ENCODE peak calls at places on chromosomes 5 and 9, in six cellular contexts. H is HL-60; L is cardiac muscle cell; C is CD8-positive, alpha-beta T cell; E is RWPE2; R is SK-N-SH. M is an unnamed sample.

GRCh38 chr9:27413507-27414214 is 110.4 kb upstream of the IFNK start:
- DNase-seq in C (no peak), H (no peak), L (peak; percentile 21), E (no peak), R (no peak), M (no peak)

GRCh38 chr9:111599092-111599947 is at the start of gene PTGR1:
- DNase-seq in C (no peak), R (peak; percentile 82), E (peak; percentile 84), L (peak; percentile 96), H (peak; percentile 73), M (no peak)

GRCh38 chr5:96931605-96932004 is 4.3 kb upstream of the LNPEP start:
- DNase-seq in H (peak; percentile 12), L (no peak), E (no peak), R (no peak), C (no peak), M (no peak)

GRCh38 chr9:124448019-124448418 is 2.2 kb upstream of the ADGRD2 start:
- DNase-seq in E (no peak), L (no peak), R (no peak), C (no peak), H (no peak), M (no peak)

GRCh38 chr9:123471843-123472570 is 116.0 kb downstream of the CRB2 start:
- DNase-seq in L (no peak), R (no peak), E (no peak), H (no peak), C (no peak), M (no peak)

GRCh38 chr9:18688581-18688980 is 214.6 kb downstream of the ADAMTSL1 start:
- DNase-seq in H (no peak), L (no peak), R (no peak), C (no peak), E (no peak), M (no peak)

GRCh38 chr9:137021979-137022619 is 5.9 kb downstream of the ABCA2 start:
- DNase-seq in H (peak; percentile 65), R (peak; percentile 90), L (peak; percentile 47), E (peak; percentile 97), C (peak; percentile 44), M (peak; percentile 82)

GRCh38 chr5:126509339-126509738 is 85.7 kb downstream of the ALDH7A1 start:
- DNase-seq in L (peak; percentile 54), C (no peak), H (no peak), R (no peak), E (no peak), M (no peak)

GRCh38 chr5:68114641-68115040 is 100.9 kb upstream of the PIK3R1 start:
- DNase-seq in L (peak; percentile 91), C (no peak), R (no peak), E (no peak), H (no peak), M (no peak)

GRCh38 chr5:147177125-147177840 is 57.5 kb upstream of the STK32A start:
- DNase-seq in R (no peak), E (no peak), L (peak; percentile 82), C (no peak), H (no peak), M (no peak)

GRCh38 chr5:53298841-53299240 is 181.6 kb upstream of the FST start:
- DNase-seq in L (no peak), E (no peak), H (no peak), R (no peak), C (no peak), M (no peak)

GRCh38 chr5:169287529-169287928 is 13.4 kb downstream of the SLIT3 start:
- DNase-seq in L (peak; percentile 24), R (no peak), E (no peak), H (no peak), C (no peak), M (no peak)

GRCh38 chr9:100473271-100474081 is 527 bp downstream of the TMEFF1 start:
- DNase-seq in H (peak; percentile 4), L (peak; percentile 41), R (peak; percentile 81), E (peak; percentile 61), C (peak; percentile 5), M (peak; percentile 26)

GRCh38 chr5:41876678-41877077 is 6.5 kb upstream of the OXCT1 start:
- DNase-seq in E (no peak), R (no peak), C (no peak), L (no peak), H (no peak), M (no peak)

GRCh38 chr9:114037249-114037648 is 40.9 kb downstream of the AMBP start:
- DNase-seq in E (no peak), C (no peak), H (no peak), L (no peak), R (no peak), M (no peak)

GRCh38 chr9:114034663-114035062 is 43.4 kb downstream of the AMBP start:
- DNase-seq in R (no peak), H (no peak), L (no peak), C (no peak), E (no peak), M (no peak)

GRCh38 chr9:114034176-114034575 is 43.9 kb downstream of the AMBP start:
- DNase-seq in C (no peak), L (no peak), R (no peak), E (no peak), H (no peak), M (no peak)

GRCh38 chr9:114035221-114035844 is 42.8 kb downstream of the AMBP start:
- DNase-seq in E (no peak), R (no peak), C (no peak), H (no peak), L (no peak), M (no peak)

DNA sequence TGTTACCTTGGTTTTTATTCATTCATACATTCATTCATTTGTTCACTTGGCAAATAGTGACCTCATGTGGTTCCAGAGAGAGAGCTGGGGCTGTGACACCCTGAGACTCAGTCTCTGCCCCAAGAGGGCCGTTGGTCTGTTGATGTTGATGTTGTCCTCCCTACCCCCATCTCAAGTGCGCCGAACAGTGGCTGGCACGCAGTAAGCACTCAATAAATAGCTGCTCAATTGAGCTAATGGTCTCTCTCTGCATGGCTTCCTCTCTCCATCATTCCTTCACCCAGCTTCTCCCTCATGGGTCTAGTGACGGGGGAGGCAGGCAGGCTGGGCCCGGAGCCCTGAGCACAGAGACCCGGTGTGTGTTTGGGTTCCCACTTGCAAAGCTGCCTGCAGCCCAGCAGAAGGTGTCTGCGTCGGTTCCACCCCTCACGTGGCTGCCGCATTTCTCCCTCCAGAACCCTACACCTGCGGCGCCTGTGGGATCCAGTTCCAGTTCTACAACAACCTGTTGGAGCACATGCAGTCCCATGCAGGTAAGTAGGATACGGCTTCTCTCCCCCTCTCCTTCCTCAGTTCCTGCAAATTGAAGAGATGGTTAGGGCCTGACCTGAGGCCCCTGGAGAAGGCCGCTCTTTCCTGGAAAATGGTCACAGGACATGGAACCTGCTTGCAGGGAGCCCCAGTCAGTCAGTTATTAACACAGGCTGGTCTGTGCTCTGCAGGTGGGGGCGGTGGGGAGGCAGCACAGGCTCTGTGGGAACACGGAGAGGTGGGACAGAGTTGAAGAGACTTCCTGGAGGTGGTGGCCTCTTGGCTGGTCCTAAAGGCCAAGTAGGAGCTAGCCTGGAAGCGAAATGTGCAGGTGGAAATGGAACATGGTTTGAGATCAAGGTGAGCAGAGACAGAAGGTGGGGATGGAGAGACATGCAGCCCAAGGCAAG is 42.0 kb downstream of the AMBP start:
- DNase-seq in H (no peak), R (no peak), E (no peak), L (no peak), C (no peak), M (no peak)
- H3K4me3 ChIP-seq in H (no peak overlapping the region), R (no peak overlapping the region), E (no peak overlapping the region), L (no peak overlapping the region), C (no peak overlapping the region), M (no peak overlapping the region)

GRCh38 chr5:130335116-130335515 is 430.9 kb downstream of the CHSY3 start:
- DNase-seq in L (peak; percentile 46), R (no peak), C (no peak), E (no peak), H (no peak), M (no peak)
- H3K4me3 ChIP-seq in L (no peak overlapping the region), R (no peak overlapping the region), C (no peak overlapping the region), E (no peak overlapping the region), H (no peak overlapping the region), M (no peak overlapping the region)

GRCh38 chr9:23492126-23493002 is 333.7 kb downstream of the ELAVL2 start:
- DNase-seq in R (peak; percentile 46), E (no peak), L (peak; percentile 30), H (no peak), C (no peak), M (no peak)
- H3K4me3 ChIP-seq in R (peak overlapping the region; percentile 24), E (no peak overlapping the region), L (no peak overlapping the region), H (no peak overlapping the region), C (no peak overlapping the region), M (no peak overlapping the region)

GRCh38 chr5:174733091-174733690 is 8.8 kb downstream of the MSX2 start:
- DNase-seq in R (no peak), C (no peak), E (no peak), L (no peak), H (no peak), M (no peak)

GRCh38 chr5:174735498-174736350 is 11.3 kb downstream of the MSX2 start:
- DNase-seq in H (no peak), R (peak; percentile 89), C (no peak), L (peak; percentile 28), E (no peak), M (no peak)

GRCh38 chr5:174736351-174736721 is 12.0 kb downstream of the MSX2 start:
- DNase-seq in C (no peak), R (no peak), E (no peak), H (no peak), L (peak; percentile 26), M (no peak)

GRCh38 chr5:174733836-174734235 is 9.5 kb downstream of the MSX2 start:
- DNase-seq in R (no peak), H (no peak), E (no peak), C (no peak), L (no peak), M (no peak)

DNA sequence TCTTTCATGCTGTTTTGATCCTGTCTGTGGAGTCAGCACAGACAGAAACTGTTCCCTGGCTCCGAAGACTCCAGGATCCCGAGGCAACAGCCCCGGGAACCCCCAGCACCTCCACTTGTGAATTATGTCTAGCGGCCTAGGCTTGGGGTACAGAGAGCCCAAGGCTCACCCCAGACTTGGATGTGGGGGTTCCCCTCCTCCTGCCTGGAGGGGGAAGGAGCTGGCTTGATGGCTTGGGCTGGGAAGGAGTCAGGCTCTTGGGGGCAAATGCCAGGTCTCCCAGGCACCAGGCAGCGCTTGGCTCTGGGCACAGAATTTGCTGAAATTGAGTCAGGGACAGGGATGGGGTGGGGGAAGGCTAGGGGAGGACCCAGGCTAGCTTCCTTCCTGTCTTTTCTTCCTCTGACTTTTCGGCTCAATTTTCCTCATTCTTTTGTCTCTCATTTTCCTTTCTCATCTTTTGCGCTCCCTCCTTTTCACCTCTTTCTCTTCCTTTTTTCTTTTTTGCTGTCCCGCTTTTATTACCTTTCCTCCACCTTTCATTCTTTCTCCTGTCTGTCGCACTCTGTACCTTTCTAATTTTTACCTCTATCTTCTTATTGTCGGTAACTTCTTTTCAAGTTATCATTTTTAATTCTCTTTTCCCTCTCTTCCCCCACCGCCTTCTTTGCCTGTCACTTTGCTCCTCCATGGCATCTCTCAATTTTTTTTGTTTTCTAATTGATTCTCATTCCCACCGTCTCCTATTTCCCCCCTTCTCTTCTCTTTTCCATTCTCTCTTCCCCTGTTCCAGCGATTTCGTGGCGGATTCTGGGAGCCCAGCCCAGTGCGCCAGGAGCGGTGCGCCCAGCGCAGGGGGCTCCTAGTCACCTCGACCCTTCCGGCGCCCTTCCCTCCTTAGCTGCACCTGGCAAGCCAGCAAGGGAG is 10.5 kb downstream of the MSX2 start:
- DNase-seq in H (no peak), R (peak; percentile 64), L (no peak), E (no peak), C (no peak), M (no peak)
- H3K4me3 ChIP-seq in H (no peak overlapping the region), R (peak overlapping the region; percentile 63), L (peak overlapping the region; percentile 34), E (peak overlapping the region; percentile 9), C (no peak overlapping the region), M (no peak overlapping the region)